ENCODE peak calls at places on chromosomes 1 and 21, in ten cellular contexts. M is adrenal gland, F is gastrocnemius medialis, L is endothelial cell, V is fibroblast of lung, I is PC-3, P is cardiac muscle cell, Z is cardiac fibroblast, B is uterus, U is BE2C. E is an unnamed sample.

GRCh38 chr1:18670267-18670910 is 39.7 kb downstream of the PAX7 start:
- DNase-seq in B (no peak), V (no peak), U (peak), F (no peak), P (no peak), Z (no peak), L (no peak), I (peak), M (no peak), E (no peak)

GRCh38 chr1:230242317-230242716 is 175.3 kb downstream of the GALNT2 start:
- DNase-seq in V (peak), Z (peak), I (no peak), L (no peak), P (no peak), F (no peak), B (no peak), U (no peak), M (no peak), E (no peak)

GRCh38 chr1:109531826-109532364 is 7.8 kb upstream of the GPR61 start:
- DNase-seq in B (no peak), M (peak), I (no peak), F (no peak), U (no peak), P (no peak), Z (no peak), V (no peak), L (no peak), E (no peak)

GRCh38 chr21:31012133-31013089 is 25.9 kb downstream of the KRTAP19-8 start:
- DNase-seq in P (no peak), V (no peak), U (no peak), M (no peak), I (no peak), F (no peak), L (no peak), Z (no peak), B (no peak), E (no peak)

GRCh38 chr1:155320661-155321576 is at the start of gene RUSC1:
- DNase-seq in F (peak), Z (peak), V (peak), B (peak), P (peak), M (peak), I (peak), U (peak), L (peak), E (peak)

GRCh38 chr1:204031098-204031710 is 41.7 kb upstream of the SOX13 start:
- DNase-seq in P (no peak), I (no peak), L (no peak), M (no peak), B (no peak), U (no peak), Z (no peak), V (no peak), F (no peak), E (no peak)

GRCh38 chr1:164748253-164748899 is 189.4 kb downstream of the PBX1 start:
- DNase-seq in Z (peak), B (peak), U (no peak), P (no peak), M (peak), V (peak), F (peak), I (peak), L (no peak), E (no peak)

GRCh38 chr21:16241500-16241963 is 511.8 kb downstream of the USP25 start:
- DNase-seq in P (peak), Z (peak), M (peak), F (no peak), B (no peak), I (no peak), V (no peak), U (no peak), L (peak), E (no peak)

GRCh38 chr21:17045214-17045835 is 467.5 kb upstream of the CXADR start:
- DNase-seq in M (no peak), L (no peak), V (peak), B (no peak), U (no peak), P (peak), Z (peak), F (no peak), I (peak), E (no peak)

GRCh38 chr1:33182452-33182851 is 609 bp upstream of the TRIM62 start:
- DNase-seq in V (peak), Z (peak), M (no peak), B (peak), I (no peak), F (peak), L (no peak), U (no peak), P (peak), E (peak)

GRCh38 chr1:101310484-101310883 is 73.7 kb downstream of the S1PR1 start:
- DNase-seq in F (no peak), Z (no peak), P (no peak), L (no peak), I (no peak), U (no peak), V (no peak), B (no peak), M (no peak), E (no peak)

GRCh38 chr1:37323486-37324377 is 150.6 kb upstream of the ZC3H12A start:
- DNase-seq in F (no peak), B (no peak), U (peak), I (peak), L (peak), V (peak), P (no peak), M (no peak), Z (peak), E (peak)

GRCh38 chr1:100443739-100444571 is 91.6 kb downstream of the CDC14A start:
- DNase-seq in I (peak), L (no peak), U (no peak), F (peak), Z (peak), P (no peak), V (peak), M (no peak), B (no peak), E (no peak)

GRCh38 chr1:228102791-228103620 is at the start of gene C1orf35:
- DNase-seq in Z (peak), U (peak), F (peak), M (peak), V (peak), I (peak), B (peak), L (peak), P (peak), E (peak)

GRCh38 chr1:92583821-92584760 is 97.4 kb upstream of the GFI1 start:
- DNase-seq in B (no peak), U (no peak), M (no peak), I (peak), Z (peak), F (no peak), L (no peak), P (no peak), V (peak), E (no peak)

GRCh38 chr1:168865850-168866620 is 137.0 kb upstream of the DPT start:
- DNase-seq in M (no peak), Z (no peak), L (no peak), V (no peak), P (no peak), I (no peak), B (no peak), F (no peak), U (no peak), E (no peak)

GRCh38 chr1:183070923-183071618 is 47.9 kb downstream of the LAMC1 start:
- DNase-seq in B (no peak), U (no peak), I (peak), L (no peak), M (no peak), Z (peak), P (no peak), V (peak), F (no peak), E (no peak)

GRCh38 chr1:89598450-89599331 is 34.2 kb upstream of the LRRC8C start:
- DNase-seq in Z (peak), U (no peak), F (no peak), B (no peak), M (no peak), V (peak), I (peak), P (peak), L (peak), E (no peak)

GRCh38 chr1:181413195-181413815 is 70.0 kb upstream of the CACNA1E start:
- DNase-seq in F (no peak), P (no peak), B (no peak), I (no peak), U (no peak), L (no peak), M (no peak), V (no peak), Z (no peak), E (no peak)

GRCh38 chr1:3192825-3193224 is 123.8 kb downstream of the PRDM16 start:
- DNase-seq in V (no peak), I (peak), U (no peak), M (peak), P (no peak), L (no peak), F (no peak), B (no peak), Z (no peak), E (no peak)

GRCh38 chr1:201006450-201006849 is 17.1 kb downstream of the KIF21B start:
- DNase-seq in M (no peak), L (no peak), V (no peak), I (no peak), B (no peak), Z (no peak), U (no peak), P (no peak), F (no peak), E (no peak)

GRCh38 chr1:231933711-231934626 is 307.4 kb downstream of the DISC1 start:
- DNase-seq in L (no peak), M (no peak), Z (peak), V (peak), P (no peak), B (no peak), F (no peak), I (no peak), U (no peak), E (no peak)

GRCh38 chr21:31696424-31696823 is 35.5 kb downstream of the SCAF4 start:
- DNase-seq in M (no peak), F (no peak), B (no peak), U (no peak), I (no peak), P (no peak), L (no peak), Z (no peak), V (no peak), E (no peak)

GRCh38 chr1:5996641-5997270 is 4.5 kb upstream of the NPHP4 start:
- DNase-seq in B (no peak), V (no peak), L (no peak), F (no peak), U (no peak), M (no peak), Z (no peak), P (no peak), I (no peak), E (peak)

GRCh38 chr1:9591669-9592509 is 3.2 kb downstream of the TMEM201 start:
- DNase-seq in V (no peak), Z (no peak), B (no peak), M (no peak), I (no peak), P (no peak), L (no peak), U (peak), F (peak), E (peak)

GRCh38 chr21:27674037-27674436 is 707.1 kb upstream of the ADAMTS5 start:
- DNase-seq in B (no peak), Z (peak), L (no peak), M (no peak), V (peak), P (no peak), I (peak), F (no peak), U (no peak), E (no peak)

GRCh38 chr1:91751281-91751680 is 134.7 kb downstream of the TGFBR3 start:
- DNase-seq in Z (peak), F (no peak), I (no peak), V (peak), U (no peak), P (no peak), B (peak), L (no peak), M (peak), E (no peak)

GRCh38 chr1:160125761-160126160 is 10.2 kb downstream of the ATP1A2 start:
- DNase-seq in P (no peak), I (peak), F (no peak), U (no peak), V (peak), M (no peak), Z (peak), B (no peak), L (no peak), E (no peak)

GRCh38 chr1:5329068-5329739 is 663.0 kb downstream of the NPHP4 start:
- DNase-seq in I (no peak), Z (no peak), B (no peak), L (no peak), M (no peak), U (no peak), F (no peak), V (no peak), P (no peak), E (no peak)

GRCh38 chr1:94106716-94107115 is 14.2 kb downstream of the ABCA4 start:
- DNase-seq in B (no peak), V (no peak), U (no peak), I (no peak), L (no peak), P (no peak), M (no peak), Z (no peak), F (no peak), E (no peak)

GRCh38 chr1:183686228-183686627 is 33.1 kb upstream of the APOBEC4 start:
- DNase-seq in P (no peak), L (no peak), Z (no peak), B (no peak), I (no peak), V (no peak), U (no peak), F (no peak), M (no peak), E (no peak)

GRCh38 chr1:87136607-87137341 is 191.9 kb upstream of the LMO4 start:
- DNase-seq in M (no peak), Z (no peak), U (no peak), I (no peak), P (no peak), V (no peak), L (no peak), B (no peak), F (no peak), E (no peak)

GRCh38 chr1:111346089-111346885 is 55.6 kb downstream of the CHIA start:
- DNase-seq in B (peak), Z (peak), P (peak), U (peak), F (peak), V (peak), L (peak), M (peak), I (peak), E (peak)

GRCh38 chr21:40850071-40850470 is 3.1 kb upstream of the DSCAM start:
- DNase-seq in B (no peak), V (no peak), I (no peak), P (no peak), F (no peak), M (no peak), L (no peak), U (no peak), Z (no peak), E (no peak)

GRCh38 chr1:9181990-9182783 is 52.4 kb upstream of the H6PD start:
- DNase-seq in F (no peak), V (peak), Z (peak), I (peak), U (no peak), P (no peak), L (peak), B (peak), M (peak), E (peak)

GRCh38 chr1:23930861-23931471 is 17.8 kb upstream of the CNR2 start:
- DNase-seq in L (no peak), U (no peak), I (no peak), M (no peak), Z (peak), V (peak), P (no peak), B (no peak), F (no peak), E (no peak)

GRCh38 chr1:81155131-81155530 is 645.6 kb upstream of the ADGRL2 start:
- DNase-seq in V (peak), Z (peak), I (no peak), F (no peak), L (no peak), M (no peak), P (no peak), B (no peak), U (no peak), E (no peak)

GRCh38 chr21:46137908-46138307 is 17.5 kb downstream of the FTCD start:
- DNase-seq in B (no peak), P (no peak), Z (no peak), M (no peak), F (no peak), U (no peak), V (no peak), L (no peak), I (no peak), E (no peak)
- TF ChIP-seq CTCF in B (no peak), P (no peak), Z (no peak), M (no peak), F (no peak), U (no peak), V (no peak), L (no peak), I (no peak), E (no peak)

GRCh38 chr1:213070399-213070798 is 19.4 kb downstream of the RPS6KC1 start:
- DNase-seq in Z (peak), I (peak), B (no peak), P (no peak), F (no peak), V (peak), M (peak), U (peak), L (no peak), E (no peak)
- TF ChIP-seq CTCF in Z (peak), I (peak), B (peak), P (peak), F (no peak), V (peak), M (no peak), U (peak), L (no peak), E (no peak)

GRCh38 chr1:106266786-106267185 is 789.7 kb upstream of the PRMT6 start:
- DNase-seq in L (no peak), I (no peak), P (no peak), U (no peak), Z (no peak), V (no peak), M (no peak), B (no peak), F (no peak), E (no peak)

GRCh38 chr1:106268070-106268469 is 788.4 kb upstream of the PRMT6 start:
- DNase-seq in L (peak), V (no peak), U (peak), I (peak), Z (peak), F (no peak), B (no peak), P (peak), M (peak), E (no peak)
- TF ChIP-seq CTCF in L (no peak), V (no peak), U (peak), I (peak), Z (no peak), F (no peak), B (no peak), P (peak), M (no peak), E (peak)

GRCh38 chr21:42734323-42734971 is 81.0 kb downstream of the PDE9A start:
- DNase-seq in B (no peak), Z (no peak), M (no peak), P (no peak), U (no peak), I (peak), V (no peak), F (no peak), L (no peak), E (no peak)

GRCh38 chr21:42733874-42734273 is 80.5 kb downstream of the PDE9A start:
- DNase-seq in B (no peak), U (no peak), L (no peak), V (no peak), M (no peak), F (no peak), P (no peak), I (no peak), Z (no peak), E (no peak)

GRCh38 chr21:42731264-42732032 is 78.0 kb downstream of the PDE9A start:
- DNase-seq in Z (no peak), V (no peak), P (no peak), I (peak), M (no peak), U (no peak), B (no peak), F (no peak), L (no peak), E (no peak)

GRCh38 chr21:42733037-42733632 is 79.7 kb downstream of the PDE9A start:
- DNase-seq in V (no peak), I (no peak), U (no peak), M (no peak), P (no peak), L (no peak), Z (no peak), B (no peak), F (no peak), E (no peak)

DNA sequence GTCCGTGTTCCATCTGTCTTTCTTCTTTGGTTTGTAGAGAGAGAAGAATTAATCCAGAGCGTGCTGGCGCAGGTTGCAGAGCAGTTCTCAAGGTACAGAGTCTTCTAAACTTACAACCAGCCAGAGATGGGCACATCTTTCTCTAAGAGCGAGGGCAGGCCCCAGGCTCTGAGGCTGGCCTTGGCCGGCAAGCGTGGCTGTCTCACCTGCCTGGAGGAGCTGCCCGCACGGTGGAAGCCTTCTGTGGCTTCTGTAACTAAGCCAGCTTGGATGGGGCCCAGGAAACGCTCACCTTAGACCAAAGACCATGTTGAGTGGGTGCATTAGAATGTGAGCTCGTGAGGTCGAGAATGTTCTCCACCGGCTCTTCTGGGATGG is 78.6 kb downstream of the PDE9A start:
- DNase-seq in B (no peak), U (no peak), I (peak), M (no peak), F (no peak), L (no peak), Z (no peak), V (no peak), P (no peak), E (no peak)
- TF ChIP-seq CTCF in B (no peak), U (no peak), I (no peak), M (no peak), F (no peak), L (no peak), Z (no peak), V (no peak), P (no peak), E (no peak)

DNA sequence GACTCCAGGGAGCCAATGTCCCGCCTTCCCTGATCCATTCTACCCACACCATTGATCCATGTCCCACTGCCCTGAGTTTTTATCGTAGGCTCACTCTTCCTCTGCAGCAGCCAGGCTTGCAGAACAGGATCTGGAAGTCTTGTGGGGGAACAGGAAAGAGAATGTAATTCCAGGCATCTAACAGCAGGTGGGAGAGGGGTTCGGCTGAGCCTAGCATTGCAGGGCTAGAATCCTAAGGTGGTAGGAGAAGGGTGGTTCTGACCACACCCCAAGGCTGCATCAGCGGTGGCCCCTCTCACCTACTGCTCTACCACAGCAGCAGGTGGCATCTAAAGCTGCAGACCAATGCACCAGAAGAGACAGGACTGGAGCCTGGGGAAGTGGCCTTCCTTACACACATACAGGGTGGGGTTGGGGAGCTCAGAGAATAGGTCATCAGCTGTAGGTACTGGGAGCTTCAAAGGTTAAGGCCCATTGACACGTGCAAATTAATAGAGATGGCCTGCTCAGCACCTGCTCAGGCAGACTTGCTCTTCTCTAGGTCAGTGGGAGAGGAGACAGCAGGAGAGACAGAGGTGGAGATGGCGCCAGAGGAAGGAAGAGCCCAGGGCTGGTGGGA is 20.5 kb downstream of the KNCN start:
- DNase-seq in V (no peak), P (peak), B (no peak), Z (no peak), L (no peak), M (no peak), F (no peak), U (no peak), I (peak), E (no peak)
- TF ChIP-seq CTCF in V (no peak), P (peak), B (no peak), Z (peak), L (peak), M (no peak), F (no peak), U (peak), I (peak), E (peak)

E was measured in glutamatergic neuron.